ENCODE peak calls at places on chromosome 5, in eight cellular contexts. F is T-helper 9 cell, N is germinal center, S is A549, G is kidney tubule cell, X is GM06990, A is glutamatergic neuron, M is D341Med. W is an unnamed sample.

GRCh38 chr5:122845253-122846050 is at the start of gene SNX24:
- DNase-seq in G (peak), N (peak), A (peak), M (peak), F (peak), X (peak), S (peak), W (peak)

GRCh38 chr5:61228691-61229280 is 66.5 kb upstream of the SMIM15 start:
- DNase-seq in N (no peak), A (no peak), M (no peak), S (no peak), G (peak), X (peak), F (no peak), W (no peak)

GRCh38 chr5:89484962-89485361 is 602.0 kb upstream of the MEF2C start:
- DNase-seq in X (no peak), F (no peak), A (no peak), S (no peak), G (no peak), M (no peak), N (no peak), W (no peak)

GRCh38 chr5:125484272-125485002 is 738.0 kb upstream of the ZNF608 start:
- DNase-seq in X (no peak), S (peak), N (no peak), M (no peak), G (peak), F (no peak), A (no peak), W (peak)

GRCh38 chr5:34699155-34700077 is 43.3 kb downstream of the RAI14 start:
- DNase-seq in X (no peak), G (no peak), S (no peak), A (no peak), N (no peak), F (no peak), M (no peak), W (no peak)

GRCh38 chr5:100643473-100643872 is 108.3 kb downstream of the FAM174A start:
- DNase-seq in N (no peak), X (no peak), A (no peak), S (no peak), F (no peak), M (no peak), G (peak), W (no peak)

GRCh38 chr5:15203376-15203775 is 296.6 kb upstream of the FBXL7 start:
- DNase-seq in M (no peak), A (no peak), N (no peak), F (no peak), G (peak), X (no peak), S (no peak), W (no peak)

GRCh38 chr5:72117281-72117680 is 10.0 kb downstream of the MAP1B start:
- DNase-seq in X (no peak), M (no peak), S (no peak), G (no peak), F (no peak), N (no peak), A (no peak), W (no peak)

GRCh38 chr5:33105521-33105941 is 335.2 kb upstream of the TARS1 start:
- DNase-seq in G (peak), S (no peak), M (no peak), X (no peak), N (no peak), A (no peak), F (no peak), W (no peak)

GRCh38 chr5:35218981-35219380 is 11.3 kb downstream of the PRLR start:
- DNase-seq in S (no peak), N (no peak), A (no peak), X (no peak), F (no peak), M (no peak), G (no peak), W (no peak)

GRCh38 chr5:84453405-84453804 is 68.7 kb upstream of the EDIL3 start:
- DNase-seq in S (no peak), G (no peak), A (no peak), F (no peak), N (no peak), M (no peak), X (no peak), W (no peak)

GRCh38 chr5:175494271-175495183 is 16.2 kb downstream of the SFXN1 start:
- DNase-seq in S (no peak), F (no peak), N (no peak), M (no peak), A (no peak), G (peak), X (no peak), W (no peak)